ENCODE peak calls at places on chromosome 17, in nine cellular contexts. One of them, this sample, is unnamed. For H3K4me1, the result is how much of the 10 kb centered on the place peaks cover.

GRCh38 chr17:74181341-74181740 is 22.1 kb upstream of the RPL38 start:
- DNase-seq in MM.1S: no peak
- DNase-seq in SK-N-SH: no peak
- DNase-seq in GM23338: no peak
- DNase-seq in hepatocyte: no peak
- DNase-seq in PC-3: no peak
- DNase-seq in OCI-LY7: no peak
- DNase-seq in neural progenitor cell: no peak
- DNase-seq in HCT116: no peak
- DNase-seq in this sample: no peak

GRCh38 chr17:67819722-67820121 is 5.6 kb upstream of the BPTF start:
- DNase-seq in OCI-LY7: no peak
- DNase-seq in MM.1S: no peak
- DNase-seq in neural progenitor cell: no peak
- DNase-seq in PC-3: no peak
- DNase-seq in HCT116: no peak
- DNase-seq in hepatocyte: no peak
- DNase-seq in SK-N-SH: no peak
- DNase-seq in GM23338: no peak
- DNase-seq in this sample: no peak

GRCh38 chr17:7204828-7205461 is 14.7 kb downstream of the DLG4 start:
- DNase-seq in MM.1S: peak
- DNase-seq in OCI-LY7: peak
- DNase-seq in PC-3: no peak
- DNase-seq in SK-N-SH: peak
- DNase-seq in GM23338: peak
- DNase-seq in neural progenitor cell: peak
- DNase-seq in HCT116: peak
- DNase-seq in hepatocyte: peak
- DNase-seq in this sample: peak

GRCh38 chr17:3827124-3827773 is 18.8 kb downstream of the NCBP3 start:
- DNase-seq in PC-3: peak
- DNase-seq in SK-N-SH: peak
- DNase-seq in neural progenitor cell: peak
- DNase-seq in OCI-LY7: peak
- DNase-seq in hepatocyte: peak
- DNase-seq in HCT116: peak
- DNase-seq in MM.1S: peak
- DNase-seq in GM23338: peak
- DNase-seq in this sample: peak

GRCh38 chr17:75271233-75271954 is 363 bp upstream of the MIF4GD start:
- DNase-seq in HCT116: no peak
- DNase-seq in hepatocyte: peak
- DNase-seq in MM.1S: peak
- DNase-seq in PC-3: peak
- DNase-seq in SK-N-SH: peak
- DNase-seq in GM23338: peak
- DNase-seq in OCI-LY7: peak
- DNase-seq in neural progenitor cell: peak
- DNase-seq in this sample: peak

GRCh38 chr17:60079401-60079861 is 710 bp upstream of the HEATR6 start:
- DNase-seq in neural progenitor cell: no peak
- DNase-seq in SK-N-SH: peak
- DNase-seq in HCT116: no peak
- DNase-seq in GM23338: no peak
- DNase-seq in PC-3: peak
- DNase-seq in OCI-LY7: no peak
- DNase-seq in MM.1S: no peak
- DNase-seq in hepatocyte: peak
- DNase-seq in this sample: peak

GRCh38 chr17:28347261-28347891 is 10.0 kb downstream of the POLDIP2 start:
- DNase-seq in HCT116: no peak
- DNase-seq in PC-3: peak
- DNase-seq in SK-N-SH: no peak
- DNase-seq in OCI-LY7: no peak
- DNase-seq in neural progenitor cell: no peak
- DNase-seq in GM23338: no peak
- DNase-seq in hepatocyte: no peak
- DNase-seq in MM.1S: no peak
- DNase-seq in this sample: peak

GRCh38 chr17:67606896-67607604 is 110.7 kb upstream of the NOL11 start:
- DNase-seq in PC-3: no peak
- DNase-seq in HCT116: no peak
- DNase-seq in OCI-LY7: no peak
- DNase-seq in SK-N-SH: peak
- DNase-seq in hepatocyte: no peak
- DNase-seq in MM.1S: no peak
- DNase-seq in GM23338: peak
- DNase-seq in neural progenitor cell: no peak
- DNase-seq in this sample: no peak

GRCh38 chr17:7613769-7614421 is 802 bp downstream of the FXR2 start:
- DNase-seq in hepatocyte: no peak
- DNase-seq in PC-3: peak
- DNase-seq in neural progenitor cell: no peak
- DNase-seq in HCT116: no peak
- DNase-seq in MM.1S: peak
- DNase-seq in OCI-LY7: peak
- DNase-seq in GM23338: peak
- DNase-seq in SK-N-SH: no peak
- DNase-seq in this sample: peak

GRCh38 chr17:75486951-75487350 is 28.4 kb downstream of the CASKIN2 start:
- DNase-seq in MM.1S: no peak
- DNase-seq in SK-N-SH: no peak
- DNase-seq in PC-3: no peak
- DNase-seq in GM23338: no peak
- DNase-seq in hepatocyte: no peak
- DNase-seq in OCI-LY7: no peak
- DNase-seq in HCT116: no peak
- DNase-seq in neural progenitor cell: no peak
- DNase-seq in this sample: no peak

GRCh38 chr17:59490259-59490658 is 75.2 kb upstream of the DHX40 start:
- DNase-seq in PC-3: no peak
- DNase-seq in neural progenitor cell: no peak
- DNase-seq in HCT116: no peak
- DNase-seq in GM23338: no peak
- DNase-seq in OCI-LY7: no peak
- DNase-seq in hepatocyte: no peak
- DNase-seq in MM.1S: no peak
- DNase-seq in SK-N-SH: no peak
- DNase-seq in this sample: peak

GRCh38 chr17:67211742-67212141 is 33.3 kb downstream of the HELZ start:
- DNase-seq in SK-N-SH: no peak
- DNase-seq in PC-3: no peak
- DNase-seq in GM23338: no peak
- DNase-seq in MM.1S: no peak
- DNase-seq in OCI-LY7: no peak
- DNase-seq in neural progenitor cell: no peak
- DNase-seq in hepatocyte: no peak
- DNase-seq in HCT116: no peak
- DNase-seq in this sample: peak

GRCh38 chr17:82956146-82956725 is 116.4 kb upstream of the ZNF750 start:
- DNase-seq in hepatocyte: no peak
- DNase-seq in PC-3: no peak
- DNase-seq in SK-N-SH: no peak
- DNase-seq in neural progenitor cell: no peak
- DNase-seq in MM.1S: no peak
- DNase-seq in GM23338: no peak
- DNase-seq in OCI-LY7: no peak
- DNase-seq in HCT116: no peak
- DNase-seq in this sample: no peak

GRCh38 chr17:30816165-30816564 is 8.3 kb downstream of the CRLF3 start:
- DNase-seq in PC-3: peak
- DNase-seq in SK-N-SH: no peak
- DNase-seq in HCT116: no peak
- DNase-seq in GM23338: no peak
- DNase-seq in OCI-LY7: no peak
- DNase-seq in neural progenitor cell: no peak
- DNase-seq in MM.1S: no peak
- DNase-seq in hepatocyte: no peak
- DNase-seq in this sample: no peak

GRCh38 chr17:77963441-77963840 is 4.9 kb downstream of the TNRC6C start:
- DNase-seq in OCI-LY7: no peak
- DNase-seq in MM.1S: no peak
- DNase-seq in hepatocyte: peak
- DNase-seq in HCT116: no peak
- DNase-seq in GM23338: no peak
- DNase-seq in PC-3: no peak
- DNase-seq in SK-N-SH: peak
- DNase-seq in neural progenitor cell: peak
- DNase-seq in this sample: peak

DNA sequence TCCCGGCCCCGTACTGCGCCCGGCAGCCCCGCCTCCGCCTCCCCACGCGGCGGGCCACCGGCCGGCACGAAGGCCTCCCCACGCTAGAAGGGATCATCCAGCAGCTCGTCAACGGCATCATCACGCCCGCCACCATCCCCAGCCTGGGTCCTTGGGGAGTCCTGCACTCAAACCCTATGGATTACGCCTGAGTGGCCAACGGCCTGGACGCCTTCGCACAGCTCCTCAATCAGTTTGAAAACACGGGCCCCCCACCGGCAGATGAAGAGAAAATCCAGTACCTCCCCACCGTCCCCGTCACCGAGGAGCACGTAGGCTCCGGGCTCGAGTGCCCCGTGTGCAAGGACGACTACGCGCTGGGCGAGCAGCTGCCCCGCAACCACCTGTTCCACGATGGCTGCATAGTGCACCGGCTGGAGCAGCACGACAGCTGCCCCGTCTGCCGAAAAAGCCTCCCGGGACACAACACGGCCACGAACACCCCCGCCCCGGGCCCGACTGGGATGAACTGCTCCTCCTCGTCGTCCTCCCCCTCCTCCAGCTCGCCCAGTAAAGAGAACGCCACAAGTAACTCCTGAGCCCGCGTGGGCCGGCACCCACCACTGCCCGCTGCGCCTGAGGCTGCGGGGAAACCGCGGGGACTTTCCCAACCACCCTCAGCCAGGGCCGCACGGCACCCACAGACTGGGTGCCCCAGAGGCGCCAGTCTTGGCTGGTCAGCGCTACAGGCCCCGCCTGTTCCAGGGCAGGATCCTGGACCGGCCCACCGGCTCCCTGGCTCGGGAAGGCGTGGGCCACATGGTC is 39.0 kb upstream of the AKAP1 start:
- DNase-seq in PC-3: no peak
- DNase-seq in MM.1S: no peak
- DNase-seq in hepatocyte: no peak
- DNase-seq in HCT116: no peak
- DNase-seq in GM23338: peak
- DNase-seq in OCI-LY7: no peak
- DNase-seq in SK-N-SH: peak
- DNase-seq in neural progenitor cell: no peak
- DNase-seq in this sample: peak
- TF ChIP-seq EZH2phosphoT487 in PC-3: no peak
- TF ChIP-seq EZH2phosphoT487 in MM.1S: no peak
- TF ChIP-seq EZH2phosphoT487 in hepatocyte: no peak
- TF ChIP-seq EZH2phosphoT487 in HCT116: no peak
- TF ChIP-seq EZH2phosphoT487 in GM23338: no peak
- TF ChIP-seq EZH2phosphoT487 in OCI-LY7: no peak
- TF ChIP-seq EZH2phosphoT487 in SK-N-SH: no peak
- TF ChIP-seq EZH2phosphoT487 in neural progenitor cell: no peak
- TF ChIP-seq EZH2phosphoT487 in this sample: no peak

GRCh38 chr17:80795737-80796136 is 195.9 kb upstream of the CHMP6 start:
- DNase-seq in hepatocyte: no peak
- DNase-seq in OCI-LY7: no peak
- DNase-seq in SK-N-SH: peak
- DNase-seq in PC-3: no peak
- DNase-seq in MM.1S: no peak
- DNase-seq in neural progenitor cell: no peak
- DNase-seq in HCT116: no peak
- DNase-seq in GM23338: no peak
- DNase-seq in this sample: no peak

GRCh38 chr17:80799553-80800403 is 191.9 kb upstream of the CHMP6 start:
- DNase-seq in PC-3: no peak
- DNase-seq in SK-N-SH: no peak
- DNase-seq in OCI-LY7: peak
- DNase-seq in HCT116: no peak
- DNase-seq in hepatocyte: no peak
- DNase-seq in GM23338: no peak
- DNase-seq in MM.1S: no peak
- DNase-seq in neural progenitor cell: no peak
- DNase-seq in this sample: no peak

GRCh38 chr17:80798595-80799552 is 192.8 kb upstream of the CHMP6 start:
- DNase-seq in neural progenitor cell: no peak
- DNase-seq in GM23338: no peak
- DNase-seq in hepatocyte: no peak
- DNase-seq in HCT116: no peak
- DNase-seq in OCI-LY7: no peak
- DNase-seq in PC-3: no peak
- DNase-seq in SK-N-SH: no peak
- DNase-seq in MM.1S: no peak
- DNase-seq in this sample: no peak

GRCh38 chr17:80796430-80796861 is 195.2 kb upstream of the CHMP6 start:
- DNase-seq in SK-N-SH: no peak
- DNase-seq in hepatocyte: no peak
- DNase-seq in GM23338: no peak
- DNase-seq in HCT116: no peak
- DNase-seq in neural progenitor cell: no peak
- DNase-seq in OCI-LY7: no peak
- DNase-seq in MM.1S: no peak
- DNase-seq in PC-3: no peak
- DNase-seq in this sample: no peak

GRCh38 chr17:80797741-80798594 is 193.7 kb upstream of the CHMP6 start:
- DNase-seq in neural progenitor cell: no peak
- DNase-seq in MM.1S: no peak
- DNase-seq in HCT116: no peak
- DNase-seq in GM23338: no peak
- DNase-seq in SK-N-SH: no peak
- DNase-seq in hepatocyte: no peak
- DNase-seq in PC-3: no peak
- DNase-seq in OCI-LY7: no peak
- DNase-seq in this sample: no peak
- H3K4me1 ChIP-seq in neural progenitor cell: under half
- H3K4me1 ChIP-seq in MM.1S: under half
- H3K4me1 ChIP-seq in HCT116: under half
- H3K4me1 ChIP-seq in GM23338: under half
- H3K4me1 ChIP-seq in SK-N-SH: under half
- H3K4me1 ChIP-seq in hepatocyte: under half
- H3K4me1 ChIP-seq in PC-3: under half
- H3K4me1 ChIP-seq in OCI-LY7: under half
- H3K4me1 ChIP-seq in this sample: under half

DNA sequence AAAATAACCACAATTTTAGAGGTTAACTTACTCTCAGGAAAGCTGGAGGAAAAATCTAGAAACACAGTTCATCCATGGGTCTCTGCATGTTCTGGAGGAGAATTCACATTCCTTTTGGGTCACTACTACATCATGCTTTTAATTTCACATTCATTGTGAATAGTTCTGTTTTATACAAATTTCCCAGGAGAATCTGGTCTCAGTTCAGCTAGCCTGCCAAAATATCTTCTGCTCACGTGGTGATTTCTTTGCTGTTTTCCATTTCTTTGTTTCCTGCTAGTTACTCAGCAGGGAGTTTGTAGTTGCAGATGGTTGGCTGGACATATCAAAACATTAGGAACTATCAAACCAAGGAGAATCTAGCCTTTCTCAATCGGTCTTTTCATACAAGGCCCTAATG is at the start of gene ABCA9:
- DNase-seq in HCT116: no peak
- DNase-seq in PC-3: no peak
- DNase-seq in hepatocyte: no peak
- DNase-seq in neural progenitor cell: no peak
- DNase-seq in GM23338: no peak
- DNase-seq in OCI-LY7: no peak
- DNase-seq in SK-N-SH: no peak
- DNase-seq in MM.1S: no peak
- DNase-seq in this sample: peak
- TF ChIP-seq EZH2phosphoT487 in HCT116: no peak
- TF ChIP-seq EZH2phosphoT487 in PC-3: no peak
- TF ChIP-seq EZH2phosphoT487 in hepatocyte: no peak
- TF ChIP-seq EZH2phosphoT487 in neural progenitor cell: no peak
- TF ChIP-seq EZH2phosphoT487 in GM23338: no peak
- TF ChIP-seq EZH2phosphoT487 in OCI-LY7: no peak
- TF ChIP-seq EZH2phosphoT487 in SK-N-SH: no peak
- TF ChIP-seq EZH2phosphoT487 in MM.1S: no peak
- TF ChIP-seq EZH2phosphoT487 in this sample: no peak

GRCh38 chr17:34251186-34251585 is 3.9 kb upstream of the CCL2 start:
- DNase-seq in PC-3: no peak
- DNase-seq in OCI-LY7: no peak
- DNase-seq in HCT116: no peak
- DNase-seq in hepatocyte: no peak
- DNase-seq in neural progenitor cell: no peak
- DNase-seq in MM.1S: no peak
- DNase-seq in SK-N-SH: no peak
- DNase-seq in GM23338: no peak
- DNase-seq in this sample: no peak
- H3K4me1 ChIP-seq in PC-3: under half
- H3K4me1 ChIP-seq in OCI-LY7: under half
- H3K4me1 ChIP-seq in HCT116: under half
- H3K4me1 ChIP-seq in hepatocyte: half or more
- H3K4me1 ChIP-seq in neural progenitor cell: under half
- H3K4me1 ChIP-seq in MM.1S: under half
- H3K4me1 ChIP-seq in SK-N-SH: under half
- H3K4me1 ChIP-seq in GM23338: under half
- H3K4me1 ChIP-seq in this sample: half or more